ENCODE peak calls at places on chromosomes 3 and 15, in nine cellular contexts. One of them, this sample, is unnamed.

GRCh38 chr15:87287156-87287555 is 969.4 kb downstream of the NTRK3 start:
- DNase-seq in endothelial cell of umbilical vein: no peak
- DNase-seq in kidney epithelial cell: peak; percentile 50
- DNase-seq in HTR-8/SVneo: peak; percentile 51
- DNase-seq in AG04449: peak; percentile 79
- DNase-seq in iPS-NIHi11: no peak
- DNase-seq in pulmonary artery endothelial cell: no peak
- DNase-seq in RWPE1: peak; percentile 58
- DNase-seq in stimulated activated CD4-positive, alpha-beta T cell treated with anti-CD3 and anti-CD28 coated beads, Interleukin-2, amount 100 ng/mL, for 24 hours: no peak
- DNase-seq in this sample: no peak

GRCh38 chr3:197490098-197490497 is 65.7 kb downstream of the BDH1 start:
- DNase-seq in endothelial cell of umbilical vein: peak; percentile 70
- DNase-seq in kidney epithelial cell: peak; percentile 64
- DNase-seq in HTR-8/SVneo: peak; percentile 84
- DNase-seq in AG04449: peak; percentile 71
- DNase-seq in iPS-NIHi11: no peak
- DNase-seq in pulmonary artery endothelial cell: peak; percentile 49
- DNase-seq in RWPE1: peak; percentile 81
- DNase-seq in stimulated activated CD4-positive, alpha-beta T cell treated with anti-CD3 and anti-CD28 coated beads, Interleukin-2, amount 100 ng/mL, for 24 hours: no peak
- DNase-seq in this sample: no peak

GRCh38 chr15:57505949-57506391 is 85.7 kb upstream of the MYZAP start:
- DNase-seq in endothelial cell of umbilical vein: peak; percentile 92
- DNase-seq in kidney epithelial cell: peak; percentile 67
- DNase-seq in HTR-8/SVneo: no peak
- DNase-seq in AG04449: no peak
- DNase-seq in iPS-NIHi11: peak; percentile 61
- DNase-seq in pulmonary artery endothelial cell: peak; percentile 52
- DNase-seq in RWPE1: peak; percentile 84
- DNase-seq in stimulated activated CD4-positive, alpha-beta T cell treated with anti-CD3 and anti-CD28 coated beads, Interleukin-2, amount 100 ng/mL, for 24 hours: no peak
- DNase-seq in this sample: no peak

GRCh38 chr3:185069023-185069422 is 83.8 kb downstream of the C3orf70 start:
- DNase-seq in endothelial cell of umbilical vein: no peak
- DNase-seq in kidney epithelial cell: no peak
- DNase-seq in HTR-8/SVneo: no peak
- DNase-seq in AG04449: no peak
- DNase-seq in iPS-NIHi11: no peak
- DNase-seq in pulmonary artery endothelial cell: no peak
- DNase-seq in RWPE1: no peak
- DNase-seq in stimulated activated CD4-positive, alpha-beta T cell treated with anti-CD3 and anti-CD28 coated beads, Interleukin-2, amount 100 ng/mL, for 24 hours: no peak
- DNase-seq in this sample: no peak

GRCh38 chr15:76158250-76158649 is 98.5 kb downstream of the TMEM266 start:
- DNase-seq in endothelial cell of umbilical vein: no peak
- DNase-seq in kidney epithelial cell: no peak
- DNase-seq in HTR-8/SVneo: no peak
- DNase-seq in AG04449: no peak
- DNase-seq in iPS-NIHi11: no peak
- DNase-seq in pulmonary artery endothelial cell: no peak
- DNase-seq in RWPE1: no peak
- DNase-seq in stimulated activated CD4-positive, alpha-beta T cell treated with anti-CD3 and anti-CD28 coated beads, Interleukin-2, amount 100 ng/mL, for 24 hours: no peak
- DNase-seq in this sample: no peak

GRCh38 chr3:30539214-30539613 is 67.2 kb upstream of the TGFBR2 start:
- DNase-seq in endothelial cell of umbilical vein: no peak
- DNase-seq in kidney epithelial cell: no peak
- DNase-seq in HTR-8/SVneo: no peak
- DNase-seq in AG04449: no peak
- DNase-seq in iPS-NIHi11: peak; percentile 14
- DNase-seq in pulmonary artery endothelial cell: no peak
- DNase-seq in RWPE1: peak; percentile 47
- DNase-seq in stimulated activated CD4-positive, alpha-beta T cell treated with anti-CD3 and anti-CD28 coated beads, Interleukin-2, amount 100 ng/mL, for 24 hours: no peak
- DNase-seq in this sample: no peak

GRCh38 chr3:23952646-23953045 is 7.6 kb downstream of the NR1D2 start:
- DNase-seq in endothelial cell of umbilical vein: no peak
- DNase-seq in kidney epithelial cell: no peak
- DNase-seq in HTR-8/SVneo: no peak
- DNase-seq in AG04449: no peak
- DNase-seq in iPS-NIHi11: no peak
- DNase-seq in pulmonary artery endothelial cell: no peak
- DNase-seq in RWPE1: no peak
- DNase-seq in stimulated activated CD4-positive, alpha-beta T cell treated with anti-CD3 and anti-CD28 coated beads, Interleukin-2, amount 100 ng/mL, for 24 hours: no peak
- DNase-seq in this sample: no peak

GRCh38 chr3:48402281-48402732 is 27.6 kb downstream of the PLXNB1 start:
- DNase-seq in endothelial cell of umbilical vein: peak; percentile 89
- DNase-seq in kidney epithelial cell: peak; percentile 44
- DNase-seq in HTR-8/SVneo: peak; percentile 62
- DNase-seq in AG04449: peak; percentile 51
- DNase-seq in iPS-NIHi11: peak; percentile 33
- DNase-seq in pulmonary artery endothelial cell: peak; percentile 66
- DNase-seq in RWPE1: peak; percentile 88
- DNase-seq in stimulated activated CD4-positive, alpha-beta T cell treated with anti-CD3 and anti-CD28 coated beads, Interleukin-2, amount 100 ng/mL, for 24 hours: no peak
- DNase-seq in this sample: no peak

GRCh38 chr15:100266166-100266565 is 75.6 kb downstream of the ADAMTS17 start:
- DNase-seq in endothelial cell of umbilical vein: no peak
- DNase-seq in kidney epithelial cell: no peak
- DNase-seq in HTR-8/SVneo: no peak
- DNase-seq in AG04449: no peak
- DNase-seq in iPS-NIHi11: no peak
- DNase-seq in pulmonary artery endothelial cell: no peak
- DNase-seq in RWPE1: no peak
- DNase-seq in stimulated activated CD4-positive, alpha-beta T cell treated with anti-CD3 and anti-CD28 coated beads, Interleukin-2, amount 100 ng/mL, for 24 hours: no peak
- DNase-seq in this sample: no peak

GRCh38 chr15:76065267-76065666 is 5.5 kb downstream of the TMEM266 start:
- DNase-seq in endothelial cell of umbilical vein: no peak
- DNase-seq in kidney epithelial cell: no peak
- DNase-seq in HTR-8/SVneo: no peak
- DNase-seq in AG04449: no peak
- DNase-seq in iPS-NIHi11: no peak
- DNase-seq in pulmonary artery endothelial cell: no peak
- DNase-seq in RWPE1: no peak
- DNase-seq in stimulated activated CD4-positive, alpha-beta T cell treated with anti-CD3 and anti-CD28 coated beads, Interleukin-2, amount 100 ng/mL, for 24 hours: peak; percentile 3
- DNase-seq in this sample: no peak

GRCh38 chr15:77496710-77497107 is 76.0 kb downstream of the HMG20A start:
- DNase-seq in endothelial cell of umbilical vein: peak; percentile 82
- DNase-seq in kidney epithelial cell: peak; percentile 70
- DNase-seq in HTR-8/SVneo: peak; percentile 82
- DNase-seq in AG04449: peak; percentile 95
- DNase-seq in iPS-NIHi11: peak; percentile 84
- DNase-seq in pulmonary artery endothelial cell: no peak
- DNase-seq in RWPE1: peak; percentile 89
- DNase-seq in stimulated activated CD4-positive, alpha-beta T cell treated with anti-CD3 and anti-CD28 coated beads, Interleukin-2, amount 100 ng/mL, for 24 hours: peak; percentile 83
- DNase-seq in this sample: peak; percentile 58

GRCh38 chr3:56856686-56857577 is 55.2 kb upstream of the ARHGEF3 start:
- DNase-seq in endothelial cell of umbilical vein: no peak
- DNase-seq in kidney epithelial cell: no peak
- DNase-seq in HTR-8/SVneo: no peak
- DNase-seq in AG04449: no peak
- DNase-seq in iPS-NIHi11: no peak
- DNase-seq in pulmonary artery endothelial cell: no peak
- DNase-seq in RWPE1: no peak
- DNase-seq in stimulated activated CD4-positive, alpha-beta T cell treated with anti-CD3 and anti-CD28 coated beads, Interleukin-2, amount 100 ng/mL, for 24 hours: no peak
- DNase-seq in this sample: no peak

GRCh38 chr15:85282504-85283115 is 97.8 kb upstream of the AKAP13 start:
- DNase-seq in endothelial cell of umbilical vein: no peak
- DNase-seq in kidney epithelial cell: peak; percentile 32
- DNase-seq in HTR-8/SVneo: peak; percentile 10
- DNase-seq in AG04449: peak; percentile 21
- DNase-seq in iPS-NIHi11: no peak
- DNase-seq in pulmonary artery endothelial cell: no peak
- DNase-seq in RWPE1: no peak
- DNase-seq in stimulated activated CD4-positive, alpha-beta T cell treated with anti-CD3 and anti-CD28 coated beads, Interleukin-2, amount 100 ng/mL, for 24 hours: no peak
- DNase-seq in this sample: no peak

GRCh38 chr15:59178151-59178705 is 28.4 kb upstream of the LDHAL6B start:
- DNase-seq in endothelial cell of umbilical vein: no peak
- DNase-seq in kidney epithelial cell: no peak
- DNase-seq in HTR-8/SVneo: no peak
- DNase-seq in AG04449: no peak
- DNase-seq in iPS-NIHi11: no peak
- DNase-seq in pulmonary artery endothelial cell: no peak
- DNase-seq in RWPE1: no peak
- DNase-seq in stimulated activated CD4-positive, alpha-beta T cell treated with anti-CD3 and anti-CD28 coated beads, Interleukin-2, amount 100 ng/mL, for 24 hours: no peak
- DNase-seq in this sample: no peak

GRCh38 chr3:49967307-49967706 is 27.4 kb downstream of the RBM6 start:
- DNase-seq in endothelial cell of umbilical vein: no peak
- DNase-seq in kidney epithelial cell: no peak
- DNase-seq in HTR-8/SVneo: no peak
- DNase-seq in AG04449: no peak
- DNase-seq in iPS-NIHi11: no peak
- DNase-seq in pulmonary artery endothelial cell: no peak
- DNase-seq in RWPE1: no peak
- DNase-seq in stimulated activated CD4-positive, alpha-beta T cell treated with anti-CD3 and anti-CD28 coated beads, Interleukin-2, amount 100 ng/mL, for 24 hours: no peak
- DNase-seq in this sample: no peak

GRCh38 chr3:16071246-16071645 is 103.2 kb upstream of the GALNT15 start:
- DNase-seq in endothelial cell of umbilical vein: no peak
- DNase-seq in kidney epithelial cell: peak; percentile 70
- DNase-seq in HTR-8/SVneo: no peak
- DNase-seq in AG04449: no peak
- DNase-seq in iPS-NIHi11: no peak
- DNase-seq in pulmonary artery endothelial cell: no peak
- DNase-seq in RWPE1: no peak
- DNase-seq in stimulated activated CD4-positive, alpha-beta T cell treated with anti-CD3 and anti-CD28 coated beads, Interleukin-2, amount 100 ng/mL, for 24 hours: no peak
- DNase-seq in this sample: no peak